ENCODE peak calls at places on chromosome 7, in five cellular contexts. One of them, this sample, is unnamed.

GRCh38 chr7:78063758-78064157 is 265.2 kb downstream of the PHTF2 start:
- DNase-seq in anterior cingulate cortex: no peak
- DNase-seq in uterus: no peak
- DNase-seq in hypothalamus: no peak
- DNase-seq in GM03348: no peak
- DNase-seq in this sample: no peak

GRCh38 chr7:50359995-50360925 is 55.7 kb downstream of the IKZF1 start:
- DNase-seq in anterior cingulate cortex: no peak
- DNase-seq in uterus: no peak
- DNase-seq in hypothalamus: no peak
- DNase-seq in GM03348: peak
- DNase-seq in this sample: no peak

GRCh38 chr7:92781117-92781720 is 55.2 kb downstream of the CDK6 start:
- DNase-seq in anterior cingulate cortex: no peak
- DNase-seq in uterus: peak
- DNase-seq in hypothalamus: no peak
- DNase-seq in GM03348: no peak
- DNase-seq in this sample: no peak

GRCh38 chr7:46486264-46487206 is 565.5 kb upstream of the IGFBP3 start:
- DNase-seq in anterior cingulate cortex: no peak
- DNase-seq in uterus: peak
- DNase-seq in hypothalamus: no peak
- DNase-seq in GM03348: peak
- DNase-seq in this sample: peak

GRCh38 chr7:104972510-104972909 is 41.5 kb upstream of the KMT2E start:
- DNase-seq in anterior cingulate cortex: no peak
- DNase-seq in uterus: no peak
- DNase-seq in hypothalamus: no peak
- DNase-seq in GM03348: peak
- DNase-seq in this sample: no peak

GRCh38 chr7:18638594-18639452 is 143.3 kb downstream of the HDAC9 start:
- DNase-seq in anterior cingulate cortex: no peak
- DNase-seq in uterus: peak
- DNase-seq in hypothalamus: no peak
- DNase-seq in GM03348: peak
- DNase-seq in this sample: no peak

GRCh38 chr7:17680943-17681351 is 259.3 kb downstream of the SNX13 start:
- DNase-seq in anterior cingulate cortex: no peak
- DNase-seq in uterus: no peak
- DNase-seq in hypothalamus: no peak
- DNase-seq in GM03348: no peak
- DNase-seq in this sample: no peak

GRCh38 chr7:44565097-44565794 is 8.5 kb downstream of the DDX56 start:
- DNase-seq in anterior cingulate cortex: peak
- DNase-seq in uterus: peak
- DNase-seq in hypothalamus: peak
- DNase-seq in GM03348: peak
- DNase-seq in this sample: peak

GRCh38 chr7:26694156-26694555 is 170.2 kb downstream of the SKAP2 start:
- DNase-seq in anterior cingulate cortex: no peak
- DNase-seq in uterus: no peak
- DNase-seq in hypothalamus: no peak
- DNase-seq in GM03348: no peak
- DNase-seq in this sample: no peak

GRCh38 chr7:132577206-132578049 is 1.2 kb upstream of the PLXNA4 start:
- DNase-seq in anterior cingulate cortex: peak
- DNase-seq in uterus: peak
- DNase-seq in hypothalamus: peak
- DNase-seq in GM03348: peak
- DNase-seq in this sample: peak

GRCh38 chr7:96708872-96709271 is 774 bp downstream of the SEM1 start:
- DNase-seq in anterior cingulate cortex: no peak
- DNase-seq in uterus: no peak
- DNase-seq in hypothalamus: no peak
- DNase-seq in GM03348: no peak
- DNase-seq in this sample: no peak

GRCh38 chr7:115068220-115068619 is 146.3 kb downstream of the MDFIC start:
- DNase-seq in anterior cingulate cortex: no peak
- DNase-seq in uterus: no peak
- DNase-seq in hypothalamus: no peak
- DNase-seq in GM03348: no peak
- DNase-seq in this sample: no peak

GRCh38 chr7:130943981-130944380 is 210.0 kb upstream of the KLF14 start:
- DNase-seq in anterior cingulate cortex: no peak
- DNase-seq in uterus: no peak
- DNase-seq in hypothalamus: no peak
- DNase-seq in GM03348: no peak
- DNase-seq in this sample: no peak

GRCh38 chr7:1140481-1141104 is 19.4 kb downstream of the ZFAND2A start:
- DNase-seq in anterior cingulate cortex: no peak
- DNase-seq in uterus: no peak
- DNase-seq in hypothalamus: no peak
- DNase-seq in GM03348: no peak
- DNase-seq in this sample: no peak

GRCh38 chr7:45592230-45592991 is 18.2 kb downstream of the ADCY1 start:
- DNase-seq in anterior cingulate cortex: no peak
- DNase-seq in uterus: no peak
- DNase-seq in hypothalamus: no peak
- DNase-seq in GM03348: no peak
- DNase-seq in this sample: no peak

GRCh38 chr7:123580406-123581161 is 21.0 kb upstream of the ASB15 start:
- DNase-seq in anterior cingulate cortex: no peak
- DNase-seq in uterus: no peak
- DNase-seq in hypothalamus: no peak
- DNase-seq in GM03348: peak
- DNase-seq in this sample: no peak

GRCh38 chr7:132087421-132087820 is 488.8 kb downstream of the PLXNA4 start:
- DNase-seq in anterior cingulate cortex: no peak
- DNase-seq in uterus: no peak
- DNase-seq in hypothalamus: no peak
- DNase-seq in GM03348: no peak
- DNase-seq in this sample: no peak

GRCh38 chr7:30926323-30926722 is 14.7 kb downstream of the AQP1 start:
- DNase-seq in anterior cingulate cortex: no peak
- DNase-seq in uterus: no peak
- DNase-seq in hypothalamus: no peak
- DNase-seq in GM03348: peak
- DNase-seq in this sample: peak

GRCh38 chr7:101189109-101189508 is 9.0 kb upstream of the NAT16 start:
- DNase-seq in anterior cingulate cortex: no peak
- DNase-seq in uterus: no peak
- DNase-seq in hypothalamus: no peak
- DNase-seq in GM03348: no peak
- DNase-seq in this sample: no peak

GRCh38 chr7:131039836-131040235 is 287.8 kb upstream of the MKLN1 start:
- DNase-seq in anterior cingulate cortex: no peak
- DNase-seq in uterus: no peak
- DNase-seq in hypothalamus: no peak
- DNase-seq in GM03348: no peak
- DNase-seq in this sample: no peak

GRCh38 chr7:110669410-110669809 is 421.5 kb upstream of the LRRN3 start:
- DNase-seq in anterior cingulate cortex: no peak
- DNase-seq in uterus: no peak
- DNase-seq in hypothalamus: no peak
- DNase-seq in GM03348: no peak
- DNase-seq in this sample: no peak

This sample was measured in left cardiac atrium.